ENCODE peak calls at places on chromosomes 16 and 17, in nine cellular contexts. One of them, this sample, is unnamed.

GRCh38 chr17:7208027-7208571 is 11.5 kb downstream of the DLG4 start:
- DNase-seq in HL-60: no peak
- DNase-seq in mesothelial cell of epicardium: no peak
- DNase-seq in GM23338: peak; percentile 87
- DNase-seq in sigmoid colon: no peak
- DNase-seq in IMR-90: no peak
- DNase-seq in thyroid gland: no peak
- DNase-seq in colonic mucosa: no peak
- DNase-seq in brain microvascular endothelial cell: no peak
- DNase-seq in this sample: no peak

GRCh38 chr17:29593546-29594440 is 861 bp downstream of the ANKRD13B start:
- DNase-seq in HL-60: peak; percentile 38
- DNase-seq in mesothelial cell of epicardium: peak; percentile 66
- DNase-seq in colonic mucosa: no peak
- DNase-seq in sigmoid colon: peak; percentile 68
- DNase-seq in GM23338: peak; percentile 94
- DNase-seq in brain microvascular endothelial cell: no peak
- DNase-seq in thyroid gland: no peak
- DNase-seq in IMR-90: peak; percentile 24
- DNase-seq in this sample: no peak

GRCh38 chr16:88552166-88552565 is 18.0 kb upstream of the ZC3H18 start:
- DNase-seq in thyroid gland: no peak
- DNase-seq in HL-60: no peak
- DNase-seq in colonic mucosa: no peak
- DNase-seq in brain microvascular endothelial cell: no peak
- DNase-seq in IMR-90: no peak
- DNase-seq in mesothelial cell of epicardium: no peak
- DNase-seq in GM23338: no peak
- DNase-seq in sigmoid colon: no peak
- DNase-seq in this sample: no peak

GRCh38 chr16:23640669-23640958 is 496 bp downstream of the PALB2 start:
- DNase-seq in mesothelial cell of epicardium: no peak
- DNase-seq in IMR-90: no peak
- DNase-seq in GM23338: peak; percentile 57
- DNase-seq in HL-60: peak; percentile 16
- DNase-seq in thyroid gland: no peak
- DNase-seq in sigmoid colon: no peak
- DNase-seq in colonic mucosa: peak; percentile 20
- DNase-seq in brain microvascular endothelial cell: no peak
- DNase-seq in this sample: no peak

GRCh38 chr16:50826797-50827316 is 85.0 kb downstream of the CYLD start:
- DNase-seq in thyroid gland: no peak
- DNase-seq in GM23338: no peak
- DNase-seq in colonic mucosa: no peak
- DNase-seq in brain microvascular endothelial cell: no peak
- DNase-seq in sigmoid colon: no peak
- DNase-seq in HL-60: no peak
- DNase-seq in IMR-90: no peak
- DNase-seq in mesothelial cell of epicardium: no peak
- DNase-seq in this sample: no peak

GRCh38 chr17:82103588-82104451 is 5.8 kb upstream of the FASN start:
- DNase-seq in GM23338: peak; percentile 76
- DNase-seq in sigmoid colon: peak; percentile 91
- DNase-seq in colonic mucosa: peak; percentile 70
- DNase-seq in IMR-90: no peak
- DNase-seq in brain microvascular endothelial cell: no peak
- DNase-seq in mesothelial cell of epicardium: no peak
- DNase-seq in thyroid gland: peak; percentile 95
- DNase-seq in HL-60: no peak
- DNase-seq in this sample: no peak

GRCh38 chr17:1156864-1157263 is 22.9 kb downstream of the ABR start:
- DNase-seq in sigmoid colon: no peak
- DNase-seq in GM23338: no peak
- DNase-seq in IMR-90: no peak
- DNase-seq in brain microvascular endothelial cell: no peak
- DNase-seq in thyroid gland: no peak
- DNase-seq in HL-60: no peak
- DNase-seq in mesothelial cell of epicardium: no peak
- DNase-seq in colonic mucosa: no peak
- DNase-seq in this sample: no peak

GRCh38 chr17:66665194-66665593 is 169.7 kb upstream of the CACNG5 start:
- DNase-seq in GM23338: no peak
- DNase-seq in thyroid gland: no peak
- DNase-seq in IMR-90: peak; percentile 32
- DNase-seq in colonic mucosa: no peak
- DNase-seq in HL-60: no peak
- DNase-seq in brain microvascular endothelial cell: no peak
- DNase-seq in mesothelial cell of epicardium: no peak
- DNase-seq in sigmoid colon: no peak
- DNase-seq in this sample: no peak

GRCh38 chr17:78390241-78391050 is 12.0 kb downstream of the PGS1 start:
- DNase-seq in thyroid gland: no peak
- DNase-seq in brain microvascular endothelial cell: peak; percentile 95
- DNase-seq in mesothelial cell of epicardium: no peak
- DNase-seq in colonic mucosa: no peak
- DNase-seq in HL-60: no peak
- DNase-seq in IMR-90: peak; percentile 100
- DNase-seq in sigmoid colon: peak; percentile 83
- DNase-seq in GM23338: peak; percentile 63
- DNase-seq in this sample: no peak

GRCh38 chr17:44960654-44961053 is 7.4 kb downstream of the C1QL1 start:
- DNase-seq in HL-60: no peak
- DNase-seq in thyroid gland: peak; percentile 86
- DNase-seq in GM23338: no peak
- DNase-seq in sigmoid colon: peak; percentile 39
- DNase-seq in colonic mucosa: no peak
- DNase-seq in brain microvascular endothelial cell: no peak
- DNase-seq in IMR-90: no peak
- DNase-seq in mesothelial cell of epicardium: no peak
- DNase-seq in this sample: no peak

GRCh38 chr16:57066625-57067024 is 25.8 kb upstream of the CPNE2 start:
- DNase-seq in thyroid gland: no peak
- DNase-seq in GM23338: no peak
- DNase-seq in brain microvascular endothelial cell: no peak
- DNase-seq in mesothelial cell of epicardium: no peak
- DNase-seq in sigmoid colon: no peak
- DNase-seq in colonic mucosa: no peak
- DNase-seq in HL-60: no peak
- DNase-seq in IMR-90: no peak
- DNase-seq in this sample: no peak

GRCh38 chr16:28136751-28137434 is 73.4 kb upstream of the GSG1L start:
- DNase-seq in brain microvascular endothelial cell: no peak
- DNase-seq in thyroid gland: no peak
- DNase-seq in mesothelial cell of epicardium: no peak
- DNase-seq in HL-60: no peak
- DNase-seq in colonic mucosa: no peak
- DNase-seq in GM23338: no peak
- DNase-seq in IMR-90: no peak
- DNase-seq in sigmoid colon: no peak
- DNase-seq in this sample: no peak

GRCh38 chr17:78272181-78272913 is 40.9 kb downstream of the TMEM235 start:
- DNase-seq in thyroid gland: peak; percentile 87
- DNase-seq in colonic mucosa: peak; percentile 70
- DNase-seq in HL-60: peak; percentile 48
- DNase-seq in brain microvascular endothelial cell: peak; percentile 30
- DNase-seq in mesothelial cell of epicardium: no peak
- DNase-seq in sigmoid colon: peak; percentile 92
- DNase-seq in GM23338: peak; percentile 80
- DNase-seq in IMR-90: peak; percentile 90
- DNase-seq in this sample: no peak

GRCh38 chr16:74575175-74575804 is 31.6 kb downstream of the GLG1 start:
- DNase-seq in thyroid gland: no peak
- DNase-seq in IMR-90: no peak
- DNase-seq in HL-60: no peak
- DNase-seq in sigmoid colon: no peak
- DNase-seq in mesothelial cell of epicardium: no peak
- DNase-seq in colonic mucosa: no peak
- DNase-seq in GM23338: no peak
- DNase-seq in brain microvascular endothelial cell: no peak
- DNase-seq in this sample: no peak
- TF ChIP-seq CTCF in thyroid gland: no peak
- TF ChIP-seq CTCF in IMR-90: no peak
- TF ChIP-seq CTCF in HL-60: no peak
- TF ChIP-seq CTCF in sigmoid colon: no peak
- TF ChIP-seq CTCF in mesothelial cell of epicardium: no peak
- TF ChIP-seq CTCF in colonic mucosa: no peak
- TF ChIP-seq CTCF in GM23338: no peak
- TF ChIP-seq CTCF in brain microvascular endothelial cell: no peak
- TF ChIP-seq CTCF in this sample: no peak

DNA sequence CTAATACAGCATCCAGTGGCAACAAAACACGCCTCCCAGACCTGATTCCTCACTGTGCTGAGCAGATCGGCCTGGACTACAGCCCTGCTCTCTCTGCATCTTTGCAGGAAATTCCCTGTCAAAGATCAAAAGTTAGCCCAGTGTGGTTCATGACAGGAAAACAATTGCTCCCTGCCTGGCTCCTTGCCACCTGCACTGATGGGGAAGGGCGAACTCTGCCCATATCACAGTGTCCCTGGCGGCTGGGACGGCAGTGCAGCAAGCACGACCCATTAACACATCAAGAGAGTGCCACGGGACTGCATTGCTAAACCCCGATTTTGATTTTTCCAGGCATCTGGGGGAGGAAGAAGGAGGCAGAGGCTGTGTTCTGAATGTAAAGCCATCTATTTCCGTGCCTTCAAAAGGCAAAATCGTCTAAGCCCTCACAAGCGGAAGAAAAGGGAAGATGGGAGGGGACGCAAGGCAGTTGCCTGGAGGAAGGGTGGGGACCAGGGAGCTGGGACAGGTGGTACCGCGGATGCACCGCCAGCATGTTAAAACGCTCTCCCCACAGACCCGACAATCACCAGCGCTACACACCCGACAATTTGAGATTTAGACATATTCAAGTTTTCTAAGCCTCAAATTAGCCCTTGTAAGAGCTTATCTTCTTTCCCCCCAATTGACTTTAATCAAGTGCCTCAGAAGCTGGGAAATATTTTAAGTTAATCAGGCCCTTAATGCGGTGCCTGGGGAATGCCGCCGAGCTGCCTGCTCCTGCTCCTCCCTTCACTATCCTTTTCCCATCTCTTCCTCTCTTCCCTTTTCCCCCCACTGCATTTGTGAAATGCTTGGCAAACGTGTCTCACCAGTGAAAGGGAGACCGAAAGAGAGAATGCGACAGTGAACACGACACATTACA is 238.8 kb upstream of the CDH5 start:
- DNase-seq in colonic mucosa: no peak
- DNase-seq in mesothelial cell of epicardium: peak; percentile 42
- DNase-seq in IMR-90: no peak
- DNase-seq in HL-60: no peak
- DNase-seq in brain microvascular endothelial cell: no peak
- DNase-seq in thyroid gland: peak; percentile 18
- DNase-seq in sigmoid colon: no peak
- DNase-seq in GM23338: peak; percentile 44
- DNase-seq in this sample: no peak
- TF ChIP-seq CTCF in colonic mucosa: no peak
- TF ChIP-seq CTCF in mesothelial cell of epicardium: no peak
- TF ChIP-seq CTCF in IMR-90: no peak
- TF ChIP-seq CTCF in HL-60: no peak
- TF ChIP-seq CTCF in brain microvascular endothelial cell: peak; percentile 35
- TF ChIP-seq CTCF in thyroid gland: no peak
- TF ChIP-seq CTCF in sigmoid colon: no peak
- TF ChIP-seq CTCF in GM23338: peak; percentile 11
- TF ChIP-seq CTCF in this sample: no peak

GRCh38 chr17:75752405-75753192 is 12.4 kb downstream of the GALK1 start:
- DNase-seq in HL-60: no peak
- DNase-seq in sigmoid colon: no peak
- DNase-seq in colonic mucosa: no peak
- DNase-seq in mesothelial cell of epicardium: no peak
- DNase-seq in GM23338: no peak
- DNase-seq in brain microvascular endothelial cell: no peak
- DNase-seq in IMR-90: no peak
- DNase-seq in thyroid gland: no peak
- DNase-seq in this sample: no peak
- TF ChIP-seq CTCF in HL-60: no peak
- TF ChIP-seq CTCF in sigmoid colon: no peak
- TF ChIP-seq CTCF in colonic mucosa: no peak
- TF ChIP-seq CTCF in mesothelial cell of epicardium: no peak
- TF ChIP-seq CTCF in GM23338: peak; percentile 18
- TF ChIP-seq CTCF in brain microvascular endothelial cell: no peak
- TF ChIP-seq CTCF in IMR-90: no peak
- TF ChIP-seq CTCF in thyroid gland: no peak
- TF ChIP-seq CTCF in this sample: no peak

DNA sequence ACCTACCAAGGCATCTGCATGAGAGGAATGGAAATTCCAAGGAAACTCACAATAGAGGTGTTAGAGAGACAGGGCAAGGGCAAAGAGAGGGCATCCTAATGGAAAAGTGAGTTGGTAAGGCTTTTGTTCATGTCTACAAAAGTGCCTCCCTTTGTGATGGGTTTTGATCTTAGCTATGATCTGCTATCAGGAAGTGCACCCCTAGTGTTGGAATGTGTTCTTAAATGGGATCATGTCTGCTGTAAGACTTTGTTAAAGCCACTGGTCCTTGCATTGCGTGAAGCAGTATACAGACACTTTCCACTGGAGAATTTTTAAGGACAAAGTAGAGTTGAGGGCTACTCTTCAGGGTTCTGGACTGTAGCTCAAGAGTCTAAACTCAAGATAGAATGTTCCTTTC is 92.0 kb downstream of the MAP2K6 start:
- DNase-seq in HL-60: no peak
- DNase-seq in GM23338: peak; percentile 64
- DNase-seq in mesothelial cell of epicardium: no peak
- DNase-seq in brain microvascular endothelial cell: no peak
- DNase-seq in IMR-90: no peak
- DNase-seq in sigmoid colon: no peak
- DNase-seq in thyroid gland: no peak
- DNase-seq in colonic mucosa: no peak
- DNase-seq in this sample: no peak
- TF ChIP-seq CTCF in HL-60: peak; percentile 16
- TF ChIP-seq CTCF in GM23338: peak; percentile 47
- TF ChIP-seq CTCF in mesothelial cell of epicardium: no peak
- TF ChIP-seq CTCF in brain microvascular endothelial cell: peak; percentile 57
- TF ChIP-seq CTCF in IMR-90: peak; percentile 6
- TF ChIP-seq CTCF in sigmoid colon: no peak
- TF ChIP-seq CTCF in thyroid gland: peak; percentile 13
- TF ChIP-seq CTCF in colonic mucosa: no peak
- TF ChIP-seq CTCF in this sample: no peak